ENCODE peak calls at places on chromosomes 2 and 18, in nine cellular contexts. Q, M, E, V, S, G, X, W and U are unnamed samples.

GRCh38 chr2:196454492-196454891 is 185.0 kb upstream of the CCDC150 start:
- DNase-seq in Q (no peak), M (no peak), E (no peak), V (no peak), S (no peak), G (no peak), X (no peak), W (no peak), U (no peak)

GRCh38 chr18:45119888-45120287 is 439.2 kb downstream of the SETBP1 start:
- DNase-seq in Q (no peak), M (no peak), E (no peak), V (no peak), S (no peak), G (no peak), X (no peak), W (no peak), U (no peak)

GRCh38 chr2:79437416-79438281 is 75.2 kb upstream of the CTNNA2 start:
- DNase-seq in Q (no peak), M (peak), E (no peak), V (no peak), S (no peak), G (no peak), X (no peak), W (no peak), U (no peak)

GRCh38 chr2:74846481-74846880 is 12.6 kb downstream of the HK2 start:
- DNase-seq in Q (no peak), M (no peak), E (no peak), V (no peak), S (no peak), G (no peak), X (no peak), W (no peak), U (no peak)

GRCh38 chr18:515838-516237 is 15.3 kb upstream of the COLEC12 start:
- DNase-seq in Q (no peak), M (no peak), E (no peak), V (no peak), S (no peak), G (no peak), X (no peak), W (no peak), U (no peak)

GRCh38 chr2:8639122-8639635 is 42.7 kb upstream of the ID2 start:
- DNase-seq in Q (no peak), M (no peak), E (no peak), V (no peak), S (no peak), G (no peak), X (no peak), W (no peak), U (no peak)

GRCh38 chr2:100821913-100822260 is 1.9 kb downstream of the NPAS2 start:
- DNase-seq in Q (no peak), M (no peak), E (no peak), V (no peak), S (no peak), G (no peak), X (no peak), W (no peak), U (no peak)

GRCh38 chr18:63702660-63703059 is at the start of gene SERPINB11:
- DNase-seq in Q (no peak), M (no peak), E (no peak), V (no peak), S (no peak), G (no peak), X (no peak), W (no peak), U (no peak)

GRCh38 chr18:33369711-33370449 is 70.6 kb downstream of the CCDC178 start:
- DNase-seq in Q (peak), M (no peak), E (no peak), V (no peak), S (no peak), G (no peak), X (no peak), W (no peak), U (no peak)

GRCh38 chr2:25303517-25304338 is 38.0 kb downstream of the DNMT3A start:
- DNase-seq in Q (no peak), M (no peak), E (no peak), V (no peak), S (no peak), G (no peak), X (no peak), W (no peak), U (no peak)

GRCh38 chr2:58666571-58666970 is 425.4 kb upstream of the FANCL start:
- DNase-seq in Q (no peak), M (no peak), E (no peak), V (no peak), S (no peak), G (no peak), X (no peak), W (no peak), U (no peak)

GRCh38 chr2:29196792-29197788 is 81.9 kb downstream of the CLIP4 start:
- DNase-seq in Q (peak), M (peak), E (peak), V (peak), S (peak), G (peak), X (peak), W (peak), U (peak)

GRCh38 chr18:27447530-27447929 is 262.4 kb upstream of the CHST9 start:
- DNase-seq in Q (no peak), M (no peak), E (no peak), V (no peak), S (no peak), G (no peak), X (no peak), W (no peak), U (no peak)

GRCh38 chr2:230998882-230999281 is 3.0 kb downstream of the SPATA3 start:
- DNase-seq in Q (no peak), M (no peak), E (no peak), V (no peak), S (no peak), G (no peak), X (no peak), W (no peak), U (no peak)

GRCh38 chr2:7744827-7745226 is 827.6 kb downstream of the RNF144A start:
- DNase-seq in Q (no peak), M (no peak), E (peak), V (peak), S (peak), G (no peak), X (peak), W (no peak), U (no peak)

GRCh38 chr2:57373530-57373929 is 673.1 kb upstream of the VRK2 start:
- DNase-seq in Q (no peak), M (peak), E (no peak), V (no peak), S (no peak), G (peak), X (no peak), W (peak), U (no peak)

GRCh38 chr18:56748698-56749268 is 97.6 kb downstream of the WDR7 start:
- DNase-seq in Q (no peak), M (peak), E (no peak), V (no peak), S (no peak), G (peak), X (no peak), W (peak), U (no peak)

GRCh38 chr2:101985101-101985792 is 6.5 kb upstream of the IL1R2 start:
- DNase-seq in Q (no peak), M (no peak), E (no peak), V (no peak), S (no peak), G (no peak), X (no peak), W (no peak), U (no peak)

GRCh38 chr2:181190711-181191110 is 210.3 kb downstream of the UBE2E3 start:
- DNase-seq in Q (no peak), M (no peak), E (no peak), V (no peak), S (no peak), G (peak), X (no peak), W (no peak), U (no peak)

GRCh38 chr2:3631851-3632659 is 25.9 kb upstream of the ALLC start:
- DNase-seq in Q (no peak), M (no peak), E (no peak), V (no peak), S (no peak), G (no peak), X (no peak), W (no peak), U (no peak)

GRCh38 chr2:235051436-235052260 is 99.8 kb downstream of the SH3BP4 start:
- DNase-seq in Q (no peak), M (peak), E (no peak), V (no peak), S (no peak), G (peak), X (no peak), W (peak), U (no peak)

GRCh38 chr2:138829326-138829725 is 49.1 kb upstream of the NXPH2 start:
- DNase-seq in Q (no peak), M (peak), E (no peak), V (peak), S (peak), G (no peak), X (no peak), W (no peak), U (peak)

GRCh38 chr18:79753391-79753851 is 44.3 kb upstream of the KCNG2 start:
- DNase-seq in Q (no peak), M (no peak), E (no peak), V (no peak), S (no peak), G (no peak), X (no peak), W (no peak), U (no peak)

GRCh38 chr2:100294162-100294497 is 28.2 kb downstream of the LONRF2 start:
- DNase-seq in Q (no peak), M (no peak), E (no peak), V (no peak), S (no peak), G (no peak), X (no peak), W (no peak), U (no peak)